ENCODE peak calls at places on chromosomes 7 and 10, in five cellular contexts. X is activated T-helper 1 cell treated with anti-CD3 and anti-CD28 coated beads, Interleukin-2, amount 50 U/mL, for 16 hours; J is endothelial cell; O is caudate nucleus; R is uterus. N is an unnamed sample.

GRCh38 chr7:143519411-143520131 is 41.9 kb downstream of the TAS2R41 start:
- DNase-seq in X (no peak), J (no peak), O (no peak), R (no peak), N (no peak)

GRCh38 chr10:128928231-128928836 is 538.7 kb upstream of the MGMT start:
- DNase-seq in X (no peak), J (no peak), O (no peak), R (no peak), N (no peak)

GRCh38 chr7:31000161-31000693 is 36.5 kb downstream of the GHRHR start:
- DNase-seq in X (no peak), J (no peak), O (no peak), R (no peak), N (no peak)

GRCh38 chr10:96369890-96370574 is 11.2 kb upstream of the OPALIN start:
- DNase-seq in X (no peak), J (no peak), O (no peak), R (no peak), N (peak; percentile 31)

GRCh38 chr7:55140221-55140980 is 121.6 kb downstream of the EGFR start:
- DNase-seq in X (no peak), J (no peak), O (no peak), R (no peak), N (no peak)

GRCh38 chr10:76007206-76007605 is 575.8 kb downstream of the LRMDA start:
- DNase-seq in X (no peak), J (no peak), O (no peak), R (no peak), N (no peak)

GRCh38 chr7:150745868-150746267 is 8.7 kb downstream of the GIMAP5 start:
- DNase-seq in X (no peak), J (no peak), O (no peak), R (no peak), N (no peak)

GRCh38 chr10:95517536-95518454 is 43.4 kb downstream of the SORBS1 start:
- DNase-seq in X (no peak), J (no peak), O (no peak), R (no peak), N (peak; percentile 66)

GRCh38 chr7:66070222-66070621 is 5.4 kb upstream of the ASL start:
- DNase-seq in X (no peak), J (no peak), O (no peak), R (no peak), N (no peak)

GRCh38 chr7:150379590-150380379 is 655 bp downstream of the ZNF775 start:
- DNase-seq in X (no peak), J (peak; percentile 39), O (no peak), R (no peak), N (peak; percentile 27)

GRCh38 chr10:9951481-9952257 is 1066.0 kb upstream of the CELF2 start:
- DNase-seq in X (no peak), J (no peak), O (no peak), R (no peak), N (no peak)

GRCh38 chr7:73436031-73436929 is 2.7 kb downstream of the FZD9 start:
- DNase-seq in X (no peak), J (no peak), O (no peak), R (no peak), N (peak; percentile 67)